ENCODE peak calls at places on chromosomes 13 and 19, in ten cellular contexts. S, F, A, O, M, Y, U, V, N and J are unnamed samples.

GRCh38 chr19:6586056-6586455 is 4.9 kb downstream of the CD70 start:
- DNase-seq in S (no peak), F (no peak), Y (no peak), O (no peak), M (no peak), V (no peak), A (no peak), U (no peak), N (no peak), J (no peak)

GRCh38 chr19:6663236-6664187 is 6.4 kb downstream of the TNFSF14 start:
- DNase-seq in O (no peak), Y (no peak), S (no peak), V (peak; percentile 28), F (no peak), U (no peak), A (no peak), N (no peak), M (peak; percentile 72), J (no peak)

GRCh38 chr13:20141238-20142018 is 19.4 kb downstream of the GJA3 start:
- DNase-seq in M (no peak), S (no peak), A (no peak), F (no peak), N (no peak), U (no peak), Y (no peak), O (peak; percentile 73), V (no peak), J (no peak)

GRCh38 chr13:109790071-109790470 is 3.7 kb upstream of the IRS2 start:
- DNase-seq in A (no peak), F (no peak), U (no peak), S (no peak), Y (no peak), V (no peak), O (no peak), N (no peak), M (no peak), J (no peak)

GRCh38 chr13:94415484-94415883 is 64.0 kb downstream of the DCT start:
- DNase-seq in Y (no peak), S (no peak), N (no peak), F (no peak), A (no peak), U (no peak), O (no peak), V (no peak), M (no peak), J (no peak)

GRCh38 chr19:45172173-45172572 is 5.9 kb downstream of the TRAPPC6A start:
- DNase-seq in O (no peak), U (no peak), F (no peak), V (no peak), S (no peak), A (no peak), N (no peak), Y (peak; percentile 29), M (no peak), J (no peak)

GRCh38 chr13:101325423-101325822 is 90.9 kb downstream of the NALCN start:
- DNase-seq in U (no peak), O (no peak), A (no peak), N (no peak), M (no peak), V (no peak), S (no peak), Y (no peak), F (no peak), J (peak; percentile 80)

GRCh38 chr13:99310382-99311031 is 3.3 kb upstream of the GPR183 start:
- DNase-seq in Y (no peak), N (no peak), V (peak; percentile 29), A (peak; percentile 74), M (no peak), O (no peak), U (peak; percentile 93), F (no peak), S (no peak), J (no peak)

GRCh38 chr13:43006893-43007631 is 15.0 kb upstream of the EPSTI1 start:
- DNase-seq in F (no peak), O (no peak), U (peak; percentile 63), S (no peak), A (no peak), V (peak; percentile 65), Y (no peak), M (no peak), N (no peak), J (peak; percentile 25)

GRCh38 chr13:42999491-42999890 is 7.5 kb upstream of the EPSTI1 start:
- DNase-seq in A (no peak), M (no peak), N (no peak), U (no peak), V (no peak), Y (no peak), S (no peak), O (no peak), F (no peak), J (no peak)

GRCh38 chr13:43005460-43006236 is 13.6 kb upstream of the EPSTI1 start:
- DNase-seq in V (peak; percentile 61), U (peak; percentile 32), O (no peak), M (no peak), S (peak; percentile 28), A (no peak), F (no peak), Y (no peak), N (no peak), J (no peak)

GRCh38 chr13:43003010-43003409 is 11.0 kb upstream of the EPSTI1 start:
- DNase-seq in F (no peak), A (no peak), U (peak; percentile 40), S (no peak), V (no peak), Y (no peak), N (no peak), O (no peak), M (no peak), J (no peak)

DNA sequence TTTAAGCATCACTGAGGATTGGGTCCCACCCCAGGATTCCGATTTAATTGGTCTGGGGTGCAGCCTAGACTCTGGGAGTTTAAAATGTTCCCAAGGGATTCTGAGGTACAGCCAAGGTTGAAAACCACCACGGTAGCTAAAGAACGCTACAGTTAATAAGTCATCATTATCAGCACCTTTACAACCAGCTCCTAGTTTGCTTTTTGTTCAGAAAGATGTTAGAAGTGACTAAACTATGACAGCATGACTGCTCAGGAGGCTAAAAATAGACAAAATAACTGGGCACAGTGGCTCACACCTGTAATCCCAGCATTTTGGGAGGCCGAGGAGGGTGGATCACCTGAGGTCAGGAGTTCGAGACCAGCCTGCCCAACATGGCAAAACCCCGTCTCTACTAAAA is 11.7 kb upstream of the EPSTI1 start:
- DNase-seq in Y (no peak), O (no peak), M (no peak), N (no peak), F (no peak), S (no peak), V (no peak), A (no peak), U (no peak), J (no peak)
- H3K27ac ChIP-seq in Y (no peak overlapping the region), O (no peak overlapping the region), M (no peak overlapping the region), N (no peak overlapping the region), F (no peak overlapping the region), S (no peak overlapping the region), V (no peak overlapping the region), A (no peak overlapping the region), U (no peak overlapping the region), J (no peak overlapping the region)

GRCh38 chr19:48470281-48470680 is 1.1 kb downstream of the CYTH2 start:
- DNase-seq in F (no peak), N (no peak), S (no peak), M (peak; percentile 85), Y (no peak), V (no peak), A (no peak), O (no peak), U (no peak), J (no peak)

GRCh38 chr19:48469056-48469881 is at the start of gene CYTH2:
- DNase-seq in V (peak; percentile 99), O (peak; percentile 99), M (peak; percentile 99), N (peak; percentile 100), S (peak; percentile 100), A (peak; percentile 20), Y (peak; percentile 100), U (peak; percentile 100), F (peak; percentile 100), J (peak; percentile 100)

GRCh38 chr19:48466571-48467325 is 2.4 kb upstream of the CYTH2 start:
- DNase-seq in F (no peak), A (peak; percentile 15), M (no peak), S (no peak), V (peak; percentile 40), N (no peak), Y (no peak), O (no peak), U (peak; percentile 84), J (no peak)

GRCh38 chr19:48470856-48471255 is 1.7 kb downstream of the CYTH2 start:
- DNase-seq in N (no peak), O (no peak), Y (no peak), V (no peak), A (no peak), M (no peak), F (no peak), U (no peak), S (no peak), J (no peak)

GRCh38 chr19:48468806-48469055 is 438 bp upstream of the CYTH2 start:
- DNase-seq in A (peak; percentile 100), U (no peak), M (no peak), O (no peak), Y (no peak), N (no peak), V (no peak), F (no peak), S (no peak), J (no peak)
- H3K4me3 ChIP-seq in A (peak overlapping the region; percentile 55), U (peak overlapping the region; percentile 33), M (peak overlapping the region; percentile 17), O (peak overlapping the region; percentile 91), Y (peak overlapping the region; percentile 63), N (no peak overlapping the region), V (peak overlapping the region; percentile 51), F (peak overlapping the region; percentile 55), S (peak overlapping the region; percentile 42), J (peak overlapping the region; percentile 55)

GRCh38 chr19:13807421-13808021 is 12.3 kb downstream of the ZSWIM4 start:
- DNase-seq in Y (no peak), S (no peak), U (no peak), O (no peak), A (no peak), F (no peak), N (no peak), M (no peak), V (no peak), J (no peak)

GRCh38 chr19:13806728-13807127 is 11.5 kb downstream of the ZSWIM4 start:
- DNase-seq in Y (no peak), A (no peak), F (no peak), M (no peak), O (no peak), U (no peak), N (no peak), V (no peak), S (no peak), J (no peak)

GRCh38 chr19:13799669-13800068 is 4.4 kb downstream of the ZSWIM4 start:
- DNase-seq in M (peak; percentile 74), S (no peak), N (no peak), F (no peak), U (no peak), O (no peak), A (no peak), V (no peak), Y (no peak), J (no peak)

GRCh38 chr19:13804830-13805683 is 9.8 kb downstream of the ZSWIM4 start:
- DNase-seq in N (peak; percentile 51), O (no peak), V (no peak), M (peak; percentile 79), S (peak; percentile 89), A (no peak), U (no peak), F (no peak), Y (no peak), J (no peak)

DNA sequence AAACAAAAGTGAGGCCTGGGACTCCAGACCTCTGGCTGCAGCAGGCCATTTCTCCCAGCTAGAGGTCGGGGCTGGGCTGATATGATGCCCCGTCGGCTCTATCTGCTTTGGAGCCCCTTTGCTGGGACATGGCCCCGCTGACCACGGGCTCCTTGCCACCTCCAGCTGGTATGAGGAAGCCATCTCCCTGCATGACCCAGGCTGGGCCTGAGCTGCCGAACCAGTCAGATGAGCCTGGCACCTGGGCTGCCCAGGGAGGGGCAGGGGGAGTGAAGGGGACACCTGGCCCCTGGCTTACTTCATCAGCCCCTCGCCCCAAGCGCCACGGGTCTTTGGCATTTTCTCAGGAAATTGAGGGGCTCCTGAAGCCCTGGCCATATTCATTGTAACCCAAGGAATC is 7.8 kb downstream of the ZSWIM4 start:
- DNase-seq in N (peak; percentile 22), A (no peak), S (no peak), V (peak; percentile 35), U (no peak), F (peak; percentile 66), M (no peak), Y (no peak), O (no peak), J (no peak)
- H3K27ac ChIP-seq in N (peak overlapping the region; percentile 29), A (no peak overlapping the region), S (no peak overlapping the region), V (no peak overlapping the region), U (no peak overlapping the region), F (peak overlapping the region; percentile 68), M (no peak overlapping the region), Y (no peak overlapping the region), O (no peak overlapping the region), J (no peak overlapping the region)

DNA sequence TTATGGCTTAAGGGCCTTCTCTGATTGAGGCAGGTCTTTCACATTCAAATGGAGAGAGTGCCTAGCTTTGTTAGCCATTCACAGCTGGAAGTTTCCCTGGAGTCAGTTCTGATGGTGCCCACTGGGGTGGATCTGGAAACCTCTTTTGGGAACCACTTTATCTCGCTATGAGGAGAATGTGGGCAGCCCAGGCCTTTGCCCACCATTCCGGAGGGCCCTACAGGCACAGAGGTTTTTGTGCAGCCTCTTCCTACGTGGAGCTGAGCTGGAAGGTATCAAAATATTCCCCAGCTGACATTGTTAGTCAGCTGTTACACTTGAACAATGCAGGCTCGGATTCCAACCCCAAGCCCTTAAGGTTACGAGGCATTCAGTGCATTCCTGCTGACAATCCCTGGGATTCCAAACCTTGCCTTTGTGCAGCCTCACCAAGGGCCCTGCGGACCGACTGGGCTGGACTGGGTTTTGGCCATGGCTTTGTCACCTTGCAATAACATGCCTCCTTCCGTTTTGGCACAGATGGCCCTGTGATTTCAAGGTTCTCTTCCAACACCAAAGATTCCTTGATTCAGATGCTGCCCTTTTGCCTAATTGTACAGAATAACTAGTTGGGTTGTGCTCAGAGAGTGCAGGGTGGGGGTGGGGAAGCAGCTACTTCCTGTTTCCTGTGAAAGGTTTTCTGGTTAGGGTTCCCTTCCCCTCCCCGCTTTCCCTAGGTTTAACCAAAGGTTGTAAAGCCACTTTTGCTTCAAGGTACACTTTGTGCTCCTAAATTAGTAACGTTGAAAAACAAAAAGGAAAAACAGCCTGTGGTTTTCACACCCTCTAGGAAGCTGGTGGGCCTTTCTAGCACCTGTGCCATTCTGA is 27.1 kb downstream of the SAE1 start:
- DNase-seq in U (peak; percentile 72), F (peak; percentile 58), M (peak; percentile 80), O (peak; percentile 68), A (peak; percentile 50), V (peak; percentile 49), Y (peak; percentile 31), S (peak; percentile 96), N (peak; percentile 23), J (peak; percentile 83)
- H3K4me3 ChIP-seq in U (no peak overlapping the region), F (peak overlapping the region; percentile 47), M (no peak overlapping the region), O (peak overlapping the region; percentile 1), A (no peak overlapping the region), V (no peak overlapping the region), Y (no peak overlapping the region), S (peak overlapping the region; percentile 30), N (no peak overlapping the region), J (no peak overlapping the region)